ENCODE peak calls at places on chromosomes 16 and 17, in four cellular contexts. A is body of pancreas, D is ovary, E is Peyer's patch. R is an unnamed sample.

GRCh38 chr17:33944412-33944811 is 310.7 kb upstream of the CCL2 start:
- DNase-seq in A (no peak), D (no peak), E (no peak), R (no peak)

GRCh38 chr16:60640038-60640437 is 1396.2 kb downstream of the CDH8 start:
- DNase-seq in A (no peak), D (no peak), E (no peak), R (no peak)

GRCh38 chr16:27618140-27618539 is 68.2 kb downstream of the KATNIP start:
- DNase-seq in A (peak; percentile 38), D (no peak), E (no peak), R (no peak)

GRCh38 chr16:2598133-2598641 is 60.4 kb downstream of the PDPK1 start:
- DNase-seq in A (no peak), D (peak; percentile 18), E (peak; percentile 14), R (no peak)

GRCh38 chr17:43645765-43646481 is 15.8 kb downstream of the MEOX1 start:
- DNase-seq in A (peak; percentile 21), D (peak; percentile 87), E (no peak), R (peak; percentile 37)

GRCh38 chr17:49696233-49696761 is 11.5 kb downstream of the SLC35B1 start:
- DNase-seq in A (no peak), D (no peak), E (peak; percentile 43), R (no peak)

GRCh38 chr17:16374129-16374528 is 6.8 kb upstream of the UBB start:
- DNase-seq in A (no peak), D (no peak), E (no peak), R (peak; percentile 35)

GRCh38 chr16:77290451-77291110 is 91.4 kb downstream of the SYCE1L start:
- DNase-seq in A (no peak), D (no peak), E (no peak), R (no peak)

GRCh38 chr17:1005361-1005946 is 8.5 kb downstream of the TIMM22 start:
- DNase-seq in A (peak; percentile 80), D (peak; percentile 87), E (no peak), R (peak; percentile 58)

GRCh38 chr17:77840156-77840555 is 118.3 kb upstream of the TNRC6C start:
- DNase-seq in A (no peak), D (no peak), E (no peak), R (peak; percentile 13)

GRCh38 chr17:6097005-6097279 is 26.8 kb downstream of the WSCD1 start:
- DNase-seq in A (no peak), D (no peak), E (no peak), R (no peak)

GRCh38 chr16:48435906-48436305 is 50.7 kb upstream of the SIAH1 start:
- DNase-seq in A (no peak), D (no peak), E (no peak), R (no peak)

GRCh38 chr16:25192096-25192495 is 24.7 kb upstream of the AQP8 start:
- DNase-seq in A (no peak), D (no peak), E (no peak), R (no peak)

GRCh38 chr17:65434251-65434650 is 127.2 kb downstream of the AXIN2 start:
- DNase-seq in A (no peak), D (no peak), E (no peak), R (no peak)

GRCh38 chr17:77140878-77141767 is at the start of gene SEC14L1:
- DNase-seq in A (no peak), D (peak; percentile 65), E (peak; percentile 52), R (peak; percentile 42)

GRCh38 chr16:49510676-49511305 is 137.2 kb downstream of the C16orf78 start:
- DNase-seq in A (no peak), D (no peak), E (no peak), R (no peak)

GRCh38 chr16:81436381-81436780 is 8.2 kb upstream of the CMIP start:
- DNase-seq in A (no peak), D (no peak), E (no peak), R (no peak)

GRCh38 chr17:59420901-59421300 is 89.4 kb downstream of the YPEL2 start:
- DNase-seq in A (no peak), D (no peak), E (no peak), R (no peak)

GRCh38 chr17:27585792-27586191 is 45.2 kb upstream of the LGALS9 start:
- DNase-seq in A (no peak), D (no peak), E (no peak), R (no peak)

GRCh38 chr16:57700801-57701551 is 6.4 kb downstream of the DRC7 start:
- DNase-seq in A (no peak), D (no peak), E (no peak), R (no peak)

GRCh38 chr16:57699481-57699880 is 4.9 kb downstream of the DRC7 start:
- DNase-seq in A (no peak), D (no peak), E (no peak), R (no peak)

GRCh38 chr16:57699899-57700298 is 5.3 kb downstream of the DRC7 start:
- DNase-seq in A (no peak), D (no peak), E (no peak), R (no peak)

GRCh38 chr16:57703416-57704010 is 8.9 kb downstream of the DRC7 start:
- DNase-seq in A (no peak), D (no peak), E (no peak), R (no peak)

GRCh38 chr16:57701759-57702371 is 7.3 kb downstream of the DRC7 start:
- DNase-seq in A (no peak), D (no peak), E (no peak), R (no peak)
- H3K4me1 ChIP-seq in A (peaks cover 46% of the 10 kb centered on the region), D (no peaks in the 10 kb centered on the region), E (no peaks in the 10 kb centered on the region), R (no peaks in the 10 kb centered on the region)

GRCh38 chr16:16007743-16008111 is 58.3 kb downstream of the ABCC1 start:
- DNase-seq in A (no peak), D (no peak), E (peak; percentile 72), R (peak; percentile 43)
- H3K27ac ChIP-seq in A (no peak overlapping the region), D (no peak overlapping the region), E (peak overlapping the region; percentile 67), R (peak overlapping the region; percentile 41)

GRCh38 chr17:36935681-36936454 is 1.4 kb upstream of the LHX1 start:
- DNase-seq in A (no peak), D (no peak), E (no peak), R (no peak)
- H3K4me1 ChIP-seq in A (peaks cover 83% of the 10 kb centered on the region), D (peaks cover 16% of the 10 kb centered on the region), E (peaks cover 48% of the 10 kb centered on the region), R (peaks cover 73% of the 10 kb centered on the region)

GRCh38 chr16:85798901-85799496 is 345 bp downstream of the EMC8 start:
- DNase-seq in A (peak; percentile 32), D (no peak), E (no peak), R (peak; percentile 24)
- H3K27ac ChIP-seq in A (peak overlapping the region; percentile 78), D (peak overlapping the region; percentile 39), E (peak overlapping the region; percentile 86), R (peak overlapping the region; percentile 95)

GRCh38 chr16:84643180-84643583 is 5.1 kb upstream of the KLHL36 start:
- DNase-seq in A (peak; percentile 41), D (peak; percentile 86), E (no peak), R (peak; percentile 58)

GRCh38 chr16:84641643-84642358 is 6.5 kb upstream of the KLHL36 start:
- DNase-seq in A (no peak), D (no peak), E (no peak), R (no peak)

GRCh38 chr16:84637709-84638108 is 10.6 kb upstream of the KLHL36 start:
- DNase-seq in A (no peak), D (no peak), E (no peak), R (no peak)

GRCh38 chr16:84638195-84638806 is 10.0 kb upstream of the KLHL36 start:
- DNase-seq in A (no peak), D (no peak), E (no peak), R (no peak)

DNA sequence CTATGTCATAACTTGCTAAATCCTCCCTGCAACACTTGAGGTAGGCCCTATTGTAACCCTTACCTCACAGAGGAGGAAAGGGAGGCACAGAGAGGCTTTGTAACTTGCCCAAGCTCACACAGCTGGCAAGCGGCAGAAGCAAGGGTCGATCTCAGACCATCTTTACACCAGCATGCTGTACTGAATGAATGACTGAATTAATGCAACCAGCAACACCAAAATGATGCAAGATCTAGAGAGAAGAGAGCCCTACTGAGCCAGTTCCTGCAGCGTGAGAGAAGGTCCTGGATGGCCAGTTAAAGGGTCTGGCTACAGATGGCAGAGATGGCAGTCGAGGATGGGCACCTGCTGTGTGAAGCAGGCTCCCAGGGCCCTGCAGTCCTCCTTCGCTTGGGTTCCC is 8.2 kb upstream of the KLHL36 start:
- DNase-seq in A (no peak), D (no peak), E (no peak), R (no peak)
- H3K4me1 ChIP-seq in A (peaks cover 20% of the 10 kb centered on the region), D (peaks cover 9% of the 10 kb centered on the region), E (peaks cover 17% of the 10 kb centered on the region), R (peaks cover 7% of the 10 kb centered on the region)

GRCh38 chr17:81143200-81143527 is 22.1 kb upstream of the PVALEF start:
- DNase-seq in A (no peak), D (no peak), E (no peak), R (no peak)
- H3K27ac ChIP-seq in A (no peak overlapping the region), D (no peak overlapping the region), E (no peak overlapping the region), R (no peak overlapping the region)

GRCh38 chr16:75110637-75111513 is 5.7 kb downstream of the LDHD start:
- DNase-seq in A (peak; percentile 91), D (peak; percentile 94), E (peak; percentile 84), R (peak; percentile 94)

GRCh38 chr16:75111514-75112280 is 4.9 kb downstream of the LDHD start:
- DNase-seq in A (no peak), D (peak; percentile 60), E (no peak), R (no peak)

GRCh38 chr16:75113046-75113491 is 3.5 kb downstream of the LDHD start:
- DNase-seq in A (no peak), D (no peak), E (no peak), R (no peak)

GRCh38 chr16:75113541-75114121 is 2.9 kb downstream of the LDHD start:
- DNase-seq in A (no peak), D (no peak), E (no peak), R (no peak)

GRCh38 chr16:75112281-75113045 is 4.1 kb downstream of the LDHD start:
- DNase-seq in A (no peak), D (peak; percentile 53), E (no peak), R (no peak)
- H3K4me1 ChIP-seq in A (peaks cover 52% of the 10 kb centered on the region), D (peaks cover 34% of the 10 kb centered on the region), E (peaks cover 9% of the 10 kb centered on the region), R (peaks cover 39% of the 10 kb centered on the region)

R was measured in transverse colon.